ENCODE peak calls at places on chromosomes 7 and 10, in five cellular contexts. Q is M059J, D is cardiac septum, M is fibroblast of lung, V is MCF 10A. A is an unnamed sample.

GRCh38 chr10:50605280-50606270 is 18.2 kb downstream of the SGMS1 start:
- DNase-seq in Q (peak), D (no peak), M (peak), V (peak), A (peak)

GRCh38 chr7:2079332-2080068 is 153.2 kb downstream of the MAD1L1 start:
- DNase-seq in Q (no peak), D (no peak), M (no peak), V (no peak), A (no peak)

GRCh38 chr10:103605359-103606156 is 112.1 kb downstream of the NEURL1 start:
- DNase-seq in Q (no peak), D (no peak), M (peak), V (peak), A (peak)

GRCh38 chr7:45084336-45084735 is 4.4 kb downstream of the NACAD start:
- DNase-seq in Q (no peak), D (no peak), M (no peak), V (no peak), A (no peak)

GRCh38 chr7:98288064-98288823 is 6.8 kb downstream of the BRI3 start:
- DNase-seq in Q (no peak), D (no peak), M (no peak), V (no peak), A (no peak)

GRCh38 chr7:151876112-151876898 is 610 bp downstream of the PRKAG2 start:
- DNase-seq in Q (peak), D (peak), M (peak), V (peak), A (no peak)

GRCh38 chr7:98974205-98974604 is 95.9 kb downstream of the TRRAP start:
- DNase-seq in Q (no peak), D (no peak), M (no peak), V (no peak), A (no peak)

GRCh38 chr10:26361351-26361750 is 76.8 kb upstream of the APBB1IP start:
- DNase-seq in Q (no peak), D (no peak), M (no peak), V (no peak), A (no peak)

GRCh38 chr7:151010307-151011096 is 13.8 kb downstream of the ATG9B start:
- DNase-seq in Q (no peak), D (no peak), M (peak), V (no peak), A (no peak)

GRCh38 chr10:99859585-99859984 is 77.1 kb downstream of the ABCC2 start:
- DNase-seq in Q (no peak), D (no peak), M (no peak), V (peak), A (peak)

GRCh38 chr10:103983367-103983911 is 16.5 kb downstream of the SLK start:
- DNase-seq in Q (peak), D (no peak), M (no peak), V (no peak), A (no peak)

GRCh38 chr7:105691029-105691691 is 109.9 kb upstream of the EFCAB10 start:
- DNase-seq in Q (peak), D (no peak), M (peak), V (no peak), A (no peak)

GRCh38 chr10:106661767-106662140 is 502.8 kb downstream of the SORCS1 start:
- DNase-seq in Q (no peak), D (no peak), M (no peak), V (no peak), A (no peak)

GRCh38 chr10:49149881-49150280 is 16.1 kb upstream of the FAM170B start:
- DNase-seq in Q (no peak), D (no peak), M (no peak), V (no peak), A (no peak)

GRCh38 chr7:87818336-87818735 is 57.8 kb downstream of the SLC25A40 start:
- DNase-seq in Q (no peak), D (no peak), M (no peak), V (no peak), A (no peak)

GRCh38 chr7:907158-907980 is 31.0 kb downstream of the GET4 start:
- DNase-seq in Q (peak), D (no peak), M (no peak), V (no peak), A (no peak)

GRCh38 chr10:74949024-74949423 is 122.6 kb downstream of the KAT6B start:
- DNase-seq in Q (no peak), D (no peak), M (no peak), V (no peak), A (no peak)

GRCh38 chr10:73908853-73909611 is 1.9 kb upstream of the PLAU start:
- DNase-seq in Q (peak), D (no peak), M (peak), V (peak), A (peak)

GRCh38 chr7:41447106-41448042 is 255.5 kb downstream of the INHBA start:
- DNase-seq in Q (no peak), D (no peak), M (no peak), V (no peak), A (no peak)

GRCh38 chr7:16089801-16090200 is 331.5 kb downstream of the CRPPA start:
- DNase-seq in Q (no peak), D (no peak), M (no peak), V (no peak), A (no peak)

GRCh38 chr10:96222908-96223307 is 48.5 kb downstream of the BLNK start:
- DNase-seq in Q (no peak), D (no peak), M (no peak), V (no peak), A (no peak)

A was measured in bronchial epithelial cell.